ENCODE peak calls at places on chromosome 6, in nine cellular contexts. C is spleen; F is CD4-positive, CD25-positive, alpha-beta regulatory T cell; G is breast epithelium; T is cardiac muscle cell; L is OCI-LY7; P is H1; H is SJSA1; M is uterus. E is an unnamed sample.

GRCh38 chr6:170011233-170012142 is 260.1 kb downstream of the ERMARD start:
- DNase-seq in C (no peak), F (no peak), G (no peak), T (no peak), L (no peak), P (no peak), H (no peak), M (peak), E (no peak)

GRCh38 chr6:80457044-80457933 is 350.8 kb downstream of the BCKDHB start:
- DNase-seq in C (no peak), F (no peak), G (peak), T (no peak), L (no peak), P (no peak), H (peak), M (peak), E (no peak)

GRCh38 chr6:124882580-124883393 is 79.5 kb upstream of the RNF217 start:
- DNase-seq in C (no peak), F (no peak), G (no peak), T (no peak), L (no peak), P (no peak), H (peak), M (no peak), E (no peak)

GRCh38 chr6:70667256-70667710 is 400 bp upstream of the SMAP1 start:
- DNase-seq in C (no peak), F (no peak), G (no peak), T (no peak), L (no peak), P (no peak), H (no peak), M (no peak), E (no peak)

GRCh38 chr6:29656157-29656556 is 735 bp upstream of the MOG start:
- DNase-seq in C (no peak), F (no peak), G (no peak), T (peak), L (no peak), P (no peak), H (no peak), M (no peak), E (no peak)

GRCh38 chr6:73394577-73395354 is at the start of gene DDX43:
- DNase-seq in C (peak), F (peak), G (peak), T (no peak), L (no peak), P (peak), H (no peak), M (peak), E (no peak)

GRCh38 chr6:137001977-137002302 is 42.8 kb downstream of the IL20RA start:
- DNase-seq in C (no peak), F (no peak), G (no peak), T (no peak), L (no peak), P (no peak), H (no peak), M (no peak), E (no peak)

GRCh38 chr6:127182501-127182900 is 64.0 kb downstream of the RSPO3 start:
- DNase-seq in C (no peak), F (no peak), G (no peak), T (no peak), L (no peak), P (no peak), H (no peak), M (no peak), E (no peak)

GRCh38 chr6:37078814-37079213 is 73.4 kb downstream of the FGD2 start:
- DNase-seq in C (no peak), F (no peak), G (no peak), T (no peak), L (no peak), P (no peak), H (no peak), M (no peak), E (no peak)

GRCh38 chr6:142313284-142313683 is 11.5 kb downstream of the ADGRG6 start:
- DNase-seq in C (no peak), F (no peak), G (no peak), T (no peak), L (no peak), P (no peak), H (no peak), M (no peak), E (no peak)

GRCh38 chr6:2231438-2231837 is 14.0 kb downstream of the GMDS start:
- DNase-seq in C (no peak), F (no peak), G (no peak), T (no peak), L (no peak), P (no peak), H (no peak), M (no peak), E (no peak)

GRCh38 chr6:133291671-133292070 is 50.5 kb downstream of the EYA4 start:
- DNase-seq in C (no peak), F (no peak), G (no peak), T (no peak), L (no peak), P (no peak), H (no peak), M (no peak), E (no peak)

GRCh38 chr6:165231581-165232276 is 77.7 kb downstream of the C6orf118 start:
- DNase-seq in C (no peak), F (no peak), G (no peak), T (peak), L (peak), P (no peak), H (peak), M (no peak), E (peak)

GRCh38 chr6:55199239-55199638 is 24.9 kb downstream of the HCRTR2 start:
- DNase-seq in C (no peak), F (no peak), G (no peak), T (no peak), L (no peak), P (no peak), H (no peak), M (no peak), E (no peak)

GRCh38 chr6:50850223-50850751 is 31.6 kb downstream of the TFAP2B start:
- DNase-seq in C (no peak), F (no peak), G (peak), T (peak), L (no peak), P (peak), H (no peak), M (no peak), E (no peak)

GRCh38 chr6:129105793-129106192 is 222.9 kb downstream of the LAMA2 start:
- DNase-seq in C (no peak), F (no peak), G (no peak), T (no peak), L (no peak), P (no peak), H (no peak), M (no peak), E (no peak)

GRCh38 chr6:85712346-85712745 is 69.7 kb upstream of the SYNCRIP start:
- DNase-seq in C (no peak), F (no peak), G (no peak), T (no peak), L (no peak), P (no peak), H (no peak), M (no peak), E (no peak)

GRCh38 chr6:125888989-125889656 is 67.4 kb upstream of the HINT3 start:
- DNase-seq in C (no peak), F (peak), G (no peak), T (peak), L (peak), P (no peak), H (peak), M (no peak), E (no peak)

GRCh38 chr6:159608961-159609673 is 83.9 kb downstream of the SOD2 start:
- DNase-seq in C (no peak), F (peak), G (no peak), T (no peak), L (peak), P (no peak), H (peak), M (no peak), E (peak)

GRCh38 chr6:96156425-96156824 is 140.7 kb downstream of the FUT9 start:
- DNase-seq in C (no peak), F (no peak), G (no peak), T (no peak), L (no peak), P (no peak), H (peak), M (no peak), E (no peak)

GRCh38 chr6:11207199-11207968 is 25.1 kb downstream of the NEDD9 start:
- DNase-seq in C (no peak), F (no peak), G (peak), T (no peak), L (no peak), P (no peak), H (peak), M (peak), E (no peak)

GRCh38 chr6:72321741-72322140 is 300.1 kb upstream of the KCNQ5 start:
- DNase-seq in C (no peak), F (no peak), G (no peak), T (no peak), L (no peak), P (no peak), H (no peak), M (no peak), E (no peak)

GRCh38 chr6:6591778-6592388 is 3.4 kb downstream of the LY86 start:
- DNase-seq in C (no peak), F (no peak), G (no peak), T (no peak), L (peak), P (no peak), H (no peak), M (no peak), E (no peak)
- H3K27ac ChIP-seq in C (peak), F (no peak), G (peak), T (no peak), L (peak), P (no peak), H (no peak), M (peak), E (no peak)

DNA sequence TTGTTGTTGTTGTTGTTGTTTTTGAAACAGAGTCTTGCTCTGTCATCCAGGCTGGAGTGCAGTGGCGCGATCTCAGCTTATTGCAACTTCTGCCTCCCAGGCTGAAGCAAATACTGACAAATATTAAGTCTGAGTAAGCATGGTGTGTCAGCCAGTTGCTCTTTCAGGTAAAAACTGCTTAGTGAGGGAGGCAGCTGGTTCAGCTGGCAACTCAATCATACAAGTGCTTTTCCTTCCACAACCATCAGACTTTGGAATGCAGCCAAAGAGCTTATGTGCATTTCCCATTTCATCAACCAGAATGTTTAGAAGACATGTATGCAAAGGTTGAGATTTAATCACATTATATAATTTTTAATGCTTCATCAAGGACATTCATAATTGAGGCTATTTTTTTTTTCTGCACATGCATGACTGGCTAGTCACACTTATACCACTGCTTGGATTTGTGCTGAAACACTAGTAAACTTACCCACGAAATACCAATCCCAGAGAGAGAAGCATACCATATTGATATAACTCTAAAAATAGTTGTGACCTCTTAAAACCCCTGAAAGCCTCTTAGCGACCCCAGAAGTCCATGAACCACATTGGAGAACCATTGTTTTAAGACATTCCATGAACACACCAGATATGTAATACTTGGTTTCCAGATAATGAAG is 56.0 kb downstream of the CLIC5 start:
- DNase-seq in C (no peak), F (no peak), G (no peak), T (peak), L (no peak), P (no peak), H (peak), M (no peak), E (no peak)
- H3K27ac ChIP-seq in C (no peak), F (no peak), G (no peak), T (peak), L (no peak), P (no peak), H (no peak), M (no peak), E (no peak)

GRCh38 chr6:167760979-167761793 is 65.5 kb upstream of the AFDN start:
- DNase-seq in C (peak), F (no peak), G (peak), T (peak), L (no peak), P (no peak), H (no peak), M (peak), E (no peak)
- H3K27ac ChIP-seq in C (peak), F (no peak), G (peak), T (no peak), L (no peak), P (no peak), H (no peak), M (peak), E (no peak)

DNA sequence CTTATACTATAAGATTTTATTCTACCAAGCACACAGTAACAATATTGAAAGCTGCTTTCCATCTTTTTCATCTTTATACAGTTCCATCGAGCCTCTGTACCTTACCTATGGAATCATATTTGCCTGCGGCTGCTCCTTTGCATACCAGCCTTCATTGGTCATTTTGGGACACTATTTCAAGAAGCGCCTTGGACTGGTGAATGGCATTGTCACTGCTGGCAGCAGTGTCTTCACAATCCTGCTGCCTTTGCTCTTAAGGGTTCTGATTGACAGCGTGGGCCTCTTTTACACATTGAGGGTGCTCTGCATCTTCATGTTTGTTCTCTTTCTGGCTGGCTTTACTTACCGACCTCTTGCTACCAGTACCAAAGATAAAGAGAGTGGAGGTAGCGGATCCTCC is 89.8 kb downstream of the SLC16A10 start:
- DNase-seq in C (no peak), F (no peak), G (no peak), T (no peak), L (no peak), P (no peak), H (no peak), M (no peak), E (no peak)
- H3K27ac ChIP-seq in C (no peak), F (no peak), G (no peak), T (no peak), L (no peak), P (no peak), H (no peak), M (no peak), E (no peak)

GRCh38 chr6:108673602-108674001 is 112.9 kb downstream of the FOXO3 start:
- DNase-seq in C (no peak), F (no peak), G (no peak), T (no peak), L (no peak), P (no peak), H (no peak), M (no peak), E (no peak)

GRCh38 chr6:108677894-108678293 is 117.2 kb downstream of the FOXO3 start:
- DNase-seq in C (no peak), F (no peak), G (no peak), T (no peak), L (no peak), P (no peak), H (no peak), M (no peak), E (no peak)

GRCh38 chr6:108675226-108676160 is 114.8 kb downstream of the FOXO3 start:
- DNase-seq in C (no peak), F (no peak), G (no peak), T (peak), L (no peak), P (no peak), H (no peak), M (no peak), E (no peak)

GRCh38 chr6:108677357-108677756 is 116.6 kb downstream of the FOXO3 start:
- DNase-seq in C (no peak), F (no peak), G (no peak), T (no peak), L (no peak), P (no peak), H (no peak), M (no peak), E (no peak)

GRCh38 chr6:108676555-108676954 is 115.8 kb downstream of the FOXO3 start:
- DNase-seq in C (no peak), F (no peak), G (no peak), T (no peak), L (no peak), P (no peak), H (no peak), M (no peak), E (no peak)
- H3K27ac ChIP-seq in C (no peak), F (no peak), G (no peak), T (no peak), L (no peak), P (no peak), H (no peak), M (peak), E (no peak)

GRCh38 chr6:21279619-21280018 is 313.9 kb upstream of the SOX4 start:
- DNase-seq in C (no peak), F (no peak), G (no peak), T (no peak), L (no peak), P (no peak), H (no peak), M (no peak), E (no peak)

GRCh38 chr6:21281366-21281765 is 312.2 kb upstream of the SOX4 start:
- DNase-seq in C (no peak), F (no peak), G (no peak), T (no peak), L (no peak), P (no peak), H (no peak), M (no peak), E (no peak)

GRCh38 chr6:21277601-21278043 is 315.9 kb upstream of the SOX4 start:
- DNase-seq in C (no peak), F (no peak), G (no peak), T (no peak), L (no peak), P (no peak), H (no peak), M (no peak), E (no peak)

GRCh38 chr6:21273451-21273850 is 320.1 kb upstream of the SOX4 start:
- DNase-seq in C (no peak), F (no peak), G (no peak), T (no peak), L (no peak), P (no peak), H (no peak), M (no peak), E (no peak)

GRCh38 chr6:21278078-21278790 is 315.3 kb upstream of the SOX4 start:
- DNase-seq in C (no peak), F (no peak), G (no peak), T (no peak), L (no peak), P (no peak), H (no peak), M (no peak), E (no peak)
- H3K27ac ChIP-seq in C (no peak), F (no peak), G (peak), T (no peak), L (no peak), P (no peak), H (no peak), M (no peak), E (no peak)

DNA sequence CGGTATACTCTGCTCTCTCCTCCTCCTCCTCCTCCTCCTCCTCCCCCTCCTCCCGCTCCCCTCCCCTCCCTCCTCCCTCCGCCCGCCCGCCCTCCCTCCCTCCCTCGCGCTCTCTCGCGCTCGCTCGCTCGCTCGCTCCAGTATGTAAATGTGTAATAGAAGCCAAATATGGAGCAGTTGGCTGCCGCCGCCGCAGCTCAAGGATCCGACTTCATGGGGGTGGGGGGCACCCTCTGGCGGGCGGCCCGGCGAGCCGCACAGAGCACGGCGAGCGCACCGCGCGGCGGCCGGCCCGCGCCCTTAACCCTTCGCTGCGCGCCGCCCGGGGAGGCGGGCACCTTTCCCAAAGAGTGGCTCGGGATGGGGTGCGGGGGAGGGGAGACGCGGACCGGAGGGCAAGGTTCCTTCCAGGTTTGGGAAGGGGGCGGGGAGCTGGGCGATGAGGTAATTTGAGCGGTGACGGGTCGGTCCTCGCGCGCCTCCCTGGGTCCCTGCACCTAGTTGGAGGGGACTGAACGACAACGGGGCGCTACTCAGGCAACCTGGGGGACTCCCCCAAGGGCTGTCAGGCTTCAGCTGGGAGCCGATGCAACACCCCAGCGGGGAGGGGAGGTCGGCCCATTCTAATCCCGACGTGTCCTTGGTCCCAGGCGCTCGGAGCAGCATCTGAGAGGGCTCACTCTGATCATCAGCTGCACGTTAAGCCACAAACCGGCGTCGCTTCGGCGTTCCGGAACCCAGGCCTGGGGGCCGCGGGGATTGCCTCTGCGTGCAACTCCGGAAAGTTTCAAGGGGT is 407 bp upstream of the ATXN1 start:
- DNase-seq in C (peak), F (peak), G (peak), T (peak), L (no peak), P (peak), H (peak), M (peak), E (no peak)
- H3K27ac ChIP-seq in C (peak), F (peak), G (peak), T (peak), L (no peak), P (no peak), H (peak), M (peak), E (no peak)

E was measured in iPS DF 6.9.